ENCODE peak calls at places on chromosomes 16 and 17, in nine cellular contexts. One of them, this sample, is unnamed.
A peak's percentile ranks its signal among the peaks of the same experiment; 100 is the strongest.

GRCh38 chr17:82691714-82692113 is 6.8 kb downstream of the RAB40B start:
- DNase-seq in lower lobe of right lung: no peak
- DNase-seq in left ventricle myocardium inferior: no peak
- DNase-seq in HFFc6: no peak
- DNase-seq in HCT116: no peak
- DNase-seq in transverse colon: no peak
- DNase-seq in cardiac muscle cell: no peak
- DNase-seq in neural progenitor cell: no peak
- DNase-seq in sigmoid colon: no peak
- DNase-seq in this sample: no peak

GRCh38 chr16:74449470-74449869 is 28.2 kb upstream of the CLEC18B start:
- DNase-seq in lower lobe of right lung: no peak
- DNase-seq in left ventricle myocardium inferior: no peak
- DNase-seq in HFFc6: peak; percentile 85
- DNase-seq in HCT116: peak; percentile 49
- DNase-seq in transverse colon: peak; percentile 30
- DNase-seq in cardiac muscle cell: no peak
- DNase-seq in neural progenitor cell: no peak
- DNase-seq in sigmoid colon: peak; percentile 78
- DNase-seq in this sample: no peak

GRCh38 chr16:84933774-84934571 is 77.4 kb downstream of the ZDHHC7 start:
- DNase-seq in lower lobe of right lung: no peak
- DNase-seq in left ventricle myocardium inferior: peak; percentile 88
- DNase-seq in HFFc6: peak; percentile 8
- DNase-seq in HCT116: no peak
- DNase-seq in transverse colon: no peak
- DNase-seq in cardiac muscle cell: no peak
- DNase-seq in neural progenitor cell: no peak
- DNase-seq in sigmoid colon: peak; percentile 87
- DNase-seq in this sample: no peak

GRCh38 chr17:12431188-12431587 is 234.5 kb upstream of the MYOCD start:
- DNase-seq in lower lobe of right lung: no peak
- DNase-seq in left ventricle myocardium inferior: no peak
- DNase-seq in HFFc6: no peak
- DNase-seq in HCT116: no peak
- DNase-seq in transverse colon: no peak
- DNase-seq in cardiac muscle cell: no peak
- DNase-seq in neural progenitor cell: no peak
- DNase-seq in sigmoid colon: no peak
- DNase-seq in this sample: no peak

GRCh38 chr16:50298075-50298460 is 31.7 kb downstream of the ADCY7 start:
- DNase-seq in lower lobe of right lung: no peak
- DNase-seq in left ventricle myocardium inferior: no peak
- DNase-seq in HFFc6: no peak
- DNase-seq in HCT116: no peak
- DNase-seq in transverse colon: no peak
- DNase-seq in cardiac muscle cell: no peak
- DNase-seq in neural progenitor cell: no peak
- DNase-seq in sigmoid colon: peak; percentile 42
- DNase-seq in this sample: no peak

GRCh38 chr16:48971571-48972071 is 310.0 kb downstream of the CBLN1 start:
- DNase-seq in lower lobe of right lung: no peak
- DNase-seq in left ventricle myocardium inferior: no peak
- DNase-seq in HFFc6: no peak
- DNase-seq in HCT116: peak; percentile 65
- DNase-seq in transverse colon: no peak
- DNase-seq in cardiac muscle cell: no peak
- DNase-seq in neural progenitor cell: no peak
- DNase-seq in sigmoid colon: no peak
- DNase-seq in this sample: no peak

GRCh38 chr17:9291912-9292562 is 270.7 kb downstream of the NTN1 start:
- DNase-seq in lower lobe of right lung: no peak
- DNase-seq in left ventricle myocardium inferior: peak; percentile 36
- DNase-seq in HFFc6: no peak
- DNase-seq in HCT116: no peak
- DNase-seq in transverse colon: peak; percentile 43
- DNase-seq in cardiac muscle cell: peak; percentile 45
- DNase-seq in neural progenitor cell: peak; percentile 44
- DNase-seq in sigmoid colon: peak; percentile 83
- DNase-seq in this sample: no peak

GRCh38 chr17:13593021-13593751 is 8.5 kb downstream of the HS3ST3A1 start:
- DNase-seq in lower lobe of right lung: no peak
- DNase-seq in left ventricle myocardium inferior: no peak
- DNase-seq in HFFc6: no peak
- DNase-seq in HCT116: no peak
- DNase-seq in transverse colon: no peak
- DNase-seq in cardiac muscle cell: no peak
- DNase-seq in neural progenitor cell: no peak
- DNase-seq in sigmoid colon: no peak
- DNase-seq in this sample: no peak

GRCh38 chr16:54447606-54448440 is 161.2 kb upstream of the IRX3 start:
- DNase-seq in lower lobe of right lung: no peak
- DNase-seq in left ventricle myocardium inferior: no peak
- DNase-seq in HFFc6: peak; percentile 86
- DNase-seq in HCT116: no peak
- DNase-seq in transverse colon: no peak
- DNase-seq in cardiac muscle cell: no peak
- DNase-seq in neural progenitor cell: no peak
- DNase-seq in sigmoid colon: no peak
- DNase-seq in this sample: no peak

GRCh38 chr17:71632328-71632727 is 488.5 kb upstream of the SOX9 start:
- DNase-seq in lower lobe of right lung: no peak
- DNase-seq in left ventricle myocardium inferior: no peak
- DNase-seq in HFFc6: peak; percentile 43
- DNase-seq in HCT116: peak; percentile 92
- DNase-seq in transverse colon: no peak
- DNase-seq in cardiac muscle cell: no peak
- DNase-seq in neural progenitor cell: no peak
- DNase-seq in sigmoid colon: no peak
- DNase-seq in this sample: no peak

GRCh38 chr17:32267690-32268205 is 2.1 kb downstream of the RHBDL3 start:
- DNase-seq in lower lobe of right lung: peak; percentile 35
- DNase-seq in left ventricle myocardium inferior: no peak
- DNase-seq in HFFc6: no peak
- DNase-seq in HCT116: no peak
- DNase-seq in transverse colon: no peak
- DNase-seq in cardiac muscle cell: peak; percentile 27
- DNase-seq in neural progenitor cell: peak; percentile 37
- DNase-seq in sigmoid colon: no peak
- DNase-seq in this sample: no peak

GRCh38 chr17:41042953-41043352 is 1.7 kb upstream of the KRTAP1-1 start:
- DNase-seq in lower lobe of right lung: no peak
- DNase-seq in left ventricle myocardium inferior: no peak
- DNase-seq in HFFc6: no peak
- DNase-seq in HCT116: no peak
- DNase-seq in transverse colon: no peak
- DNase-seq in cardiac muscle cell: no peak
- DNase-seq in neural progenitor cell: no peak
- DNase-seq in sigmoid colon: no peak
- DNase-seq in this sample: no peak

GRCh38 chr16:1407749-1408148 is 6.8 kb downstream of the UNKL start:
- DNase-seq in lower lobe of right lung: no peak
- DNase-seq in left ventricle myocardium inferior: no peak
- DNase-seq in HFFc6: no peak
- DNase-seq in HCT116: no peak
- DNase-seq in transverse colon: no peak
- DNase-seq in cardiac muscle cell: no peak
- DNase-seq in neural progenitor cell: no peak
- DNase-seq in sigmoid colon: no peak
- DNase-seq in this sample: no peak

GRCh38 chr16:22162658-22163009 is 328 bp downstream of the SDR42E2 start:
- DNase-seq in lower lobe of right lung: no peak
- DNase-seq in left ventricle myocardium inferior: no peak
- DNase-seq in HFFc6: no peak
- DNase-seq in HCT116: no peak
- DNase-seq in transverse colon: no peak
- DNase-seq in cardiac muscle cell: no peak
- DNase-seq in neural progenitor cell: no peak
- DNase-seq in sigmoid colon: no peak
- DNase-seq in this sample: no peak

GRCh38 chr17:59331929-59332889 is 754 bp downstream of the YPEL2 start:
- DNase-seq in lower lobe of right lung: peak; percentile 73
- DNase-seq in left ventricle myocardium inferior: peak; percentile 73
- DNase-seq in HFFc6: no peak
- DNase-seq in HCT116: no peak
- DNase-seq in transverse colon: peak; percentile 51
- DNase-seq in cardiac muscle cell: peak; percentile 45
- DNase-seq in neural progenitor cell: peak; percentile 58
- DNase-seq in sigmoid colon: peak; percentile 79
- DNase-seq in this sample: peak; percentile 33

GRCh38 chr17:38591759-38592241 is 14.0 kb downstream of the SRCIN1 start:
- DNase-seq in lower lobe of right lung: peak; percentile 65
- DNase-seq in left ventricle myocardium inferior: no peak
- DNase-seq in HFFc6: peak; percentile 66
- DNase-seq in HCT116: no peak
- DNase-seq in transverse colon: no peak
- DNase-seq in cardiac muscle cell: no peak
- DNase-seq in neural progenitor cell: no peak
- DNase-seq in sigmoid colon: no peak
- DNase-seq in this sample: no peak

GRCh38 chr16:17224859-17225258 is 245.9 kb downstream of the XYLT1 start:
- DNase-seq in lower lobe of right lung: no peak
- DNase-seq in left ventricle myocardium inferior: peak; percentile 30
- DNase-seq in HFFc6: peak; percentile 57
- DNase-seq in HCT116: no peak
- DNase-seq in transverse colon: peak; percentile 66
- DNase-seq in cardiac muscle cell: no peak
- DNase-seq in neural progenitor cell: no peak
- DNase-seq in sigmoid colon: peak; percentile 89
- DNase-seq in this sample: peak; percentile 66

GRCh38 chr17:33562792-33563191 is 269.7 kb upstream of the ASIC2 start:
- DNase-seq in lower lobe of right lung: no peak
- DNase-seq in left ventricle myocardium inferior: no peak
- DNase-seq in HFFc6: no peak
- DNase-seq in HCT116: no peak
- DNase-seq in transverse colon: no peak
- DNase-seq in cardiac muscle cell: no peak
- DNase-seq in neural progenitor cell: peak; percentile 26
- DNase-seq in sigmoid colon: no peak
- DNase-seq in this sample: no peak
- TF ChIP-seq CTCF in lower lobe of right lung: no peak
- TF ChIP-seq CTCF in left ventricle myocardium inferior: no peak
- TF ChIP-seq CTCF in HFFc6: no peak
- TF ChIP-seq CTCF in HCT116: no peak
- TF ChIP-seq CTCF in transverse colon: no peak
- TF ChIP-seq CTCF in cardiac muscle cell: no peak
- TF ChIP-seq CTCF in neural progenitor cell: peak; percentile 29
- TF ChIP-seq CTCF in sigmoid colon: no peak
- TF ChIP-seq CTCF in this sample: no peak

GRCh38 chr16:19767497-19767896 is 49.4 kb downstream of the IQCK start:
- DNase-seq in lower lobe of right lung: no peak
- DNase-seq in left ventricle myocardium inferior: no peak
- DNase-seq in HFFc6: no peak
- DNase-seq in HCT116: no peak
- DNase-seq in transverse colon: no peak
- DNase-seq in cardiac muscle cell: no peak
- DNase-seq in neural progenitor cell: no peak
- DNase-seq in sigmoid colon: no peak
- DNase-seq in this sample: no peak
- TF ChIP-seq CTCF in lower lobe of right lung: no peak
- TF ChIP-seq CTCF in left ventricle myocardium inferior: no peak
- TF ChIP-seq CTCF in HFFc6: no peak
- TF ChIP-seq CTCF in HCT116: no peak
- TF ChIP-seq CTCF in transverse colon: no peak
- TF ChIP-seq CTCF in cardiac muscle cell: no peak
- TF ChIP-seq CTCF in neural progenitor cell: no peak
- TF ChIP-seq CTCF in sigmoid colon: no peak
- TF ChIP-seq CTCF in this sample: no peak

GRCh38 chr17:6420173-6420641 is 14.7 kb downstream of the AIPL1 start:
- DNase-seq in lower lobe of right lung: no peak
- DNase-seq in left ventricle myocardium inferior: no peak
- DNase-seq in HFFc6: no peak
- DNase-seq in HCT116: no peak
- DNase-seq in transverse colon: no peak
- DNase-seq in cardiac muscle cell: peak; percentile 25
- DNase-seq in neural progenitor cell: peak; percentile 63
- DNase-seq in sigmoid colon: no peak
- DNase-seq in this sample: no peak
- TF ChIP-seq CTCF in lower lobe of right lung: no peak
- TF ChIP-seq CTCF in left ventricle myocardium inferior: peak; percentile 43
- TF ChIP-seq CTCF in HFFc6: peak; percentile 55
- TF ChIP-seq CTCF in HCT116: peak; percentile 60
- TF ChIP-seq CTCF in transverse colon: peak; percentile 17
- TF ChIP-seq CTCF in cardiac muscle cell: peak; percentile 42
- TF ChIP-seq CTCF in neural progenitor cell: peak; percentile 59
- TF ChIP-seq CTCF in sigmoid colon: no peak
- TF ChIP-seq CTCF in this sample: no peak

GRCh38 chr17:42677012-42677857 is 441 bp upstream of the PLEKHH3 start:
- DNase-seq in lower lobe of right lung: peak; percentile 99
- DNase-seq in left ventricle myocardium inferior: peak; percentile 100
- DNase-seq in HFFc6: peak; percentile 99
- DNase-seq in HCT116: peak; percentile 99
- DNase-seq in transverse colon: peak; percentile 100
- DNase-seq in cardiac muscle cell: peak; percentile 100
- DNase-seq in neural progenitor cell: peak; percentile 100
- DNase-seq in sigmoid colon: peak; percentile 100
- DNase-seq in this sample: peak; percentile 88

GRCh38 chr17:42677921-42678781 is 1.4 kb upstream of the PLEKHH3 start:
- DNase-seq in lower lobe of right lung: peak; percentile 91
- DNase-seq in left ventricle myocardium inferior: peak; percentile 90
- DNase-seq in HFFc6: peak; percentile 89
- DNase-seq in HCT116: peak; percentile 96
- DNase-seq in transverse colon: peak; percentile 90
- DNase-seq in cardiac muscle cell: peak; percentile 96
- DNase-seq in neural progenitor cell: peak; percentile 95
- DNase-seq in sigmoid colon: peak; percentile 96
- DNase-seq in this sample: peak; percentile 80

GRCh38 chr17:42675348-42675983 is 1.3 kb downstream of the PLEKHH3 start:
- DNase-seq in lower lobe of right lung: no peak
- DNase-seq in left ventricle myocardium inferior: peak; percentile 70
- DNase-seq in HFFc6: no peak
- DNase-seq in HCT116: no peak
- DNase-seq in transverse colon: peak; percentile 44
- DNase-seq in cardiac muscle cell: peak; percentile 56
- DNase-seq in neural progenitor cell: no peak
- DNase-seq in sigmoid colon: no peak
- DNase-seq in this sample: no peak

GRCh38 chr17:42675984-42676423 is 790 bp downstream of the PLEKHH3 start:
- DNase-seq in lower lobe of right lung: peak; percentile 82
- DNase-seq in left ventricle myocardium inferior: peak; percentile 67
- DNase-seq in HFFc6: peak; percentile 56
- DNase-seq in HCT116: no peak
- DNase-seq in transverse colon: peak; percentile 77
- DNase-seq in cardiac muscle cell: peak; percentile 67
- DNase-seq in neural progenitor cell: no peak
- DNase-seq in sigmoid colon: peak; percentile 87
- DNase-seq in this sample: no peak

DNA sequence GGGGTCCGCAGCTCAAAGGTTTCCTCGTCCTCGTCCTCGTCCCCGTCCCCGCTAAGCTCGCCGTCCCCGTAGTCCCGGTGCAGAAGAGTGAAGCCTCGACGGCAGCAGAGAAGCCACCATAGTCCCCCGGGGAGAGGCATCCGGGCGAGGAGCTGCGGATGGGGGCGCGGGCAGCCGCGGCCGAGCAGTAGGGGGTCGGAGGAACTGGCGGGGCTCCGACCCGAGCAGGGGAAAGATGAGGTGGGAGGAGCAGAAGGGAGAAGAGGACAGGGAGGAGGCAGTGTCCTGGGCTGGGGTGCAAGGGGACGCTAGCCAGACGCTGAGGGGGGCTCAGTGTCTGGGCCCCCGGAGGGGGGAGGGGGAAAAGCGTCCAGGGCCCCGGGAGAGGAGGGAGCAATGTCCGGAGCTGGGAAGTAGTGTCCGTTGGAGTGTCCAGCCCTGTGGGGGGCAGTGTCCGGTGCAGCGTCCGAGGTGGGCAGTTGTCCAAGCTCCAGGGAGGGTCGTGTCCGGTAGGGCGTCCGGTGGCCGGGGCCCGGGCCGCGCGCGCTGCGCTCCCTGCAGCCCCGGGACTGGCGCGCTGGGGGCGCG is at the start of gene PLEKHH3:
- DNase-seq in lower lobe of right lung: no peak
- DNase-seq in left ventricle myocardium inferior: no peak
- DNase-seq in HFFc6: peak; percentile 21
- DNase-seq in HCT116: no peak
- DNase-seq in transverse colon: no peak
- DNase-seq in cardiac muscle cell: no peak
- DNase-seq in neural progenitor cell: peak; percentile 73
- DNase-seq in sigmoid colon: no peak
- DNase-seq in this sample: no peak
- TF ChIP-seq CTCF in lower lobe of right lung: peak; percentile 30
- TF ChIP-seq CTCF in left ventricle myocardium inferior: peak; percentile 49
- TF ChIP-seq CTCF in HFFc6: peak; percentile 67
- TF ChIP-seq CTCF in HCT116: no peak
- TF ChIP-seq CTCF in transverse colon: no peak
- TF ChIP-seq CTCF in cardiac muscle cell: peak; percentile 20
- TF ChIP-seq CTCF in neural progenitor cell: peak; percentile 30
- TF ChIP-seq CTCF in sigmoid colon: no peak
- TF ChIP-seq CTCF in this sample: no peak

This sample was measured in natural killer cell.